ENCODE peak calls at places on chromosomes 11 and 22, in five cellular contexts. D is cardiac muscle cell, N is A549, T is tibial nerve, L is uterus. C is an unnamed sample.
A peak's percentile ranks its signal among the peaks of the same experiment; 100 is the strongest.

GRCh38 chr11:12144306-12145174 is 34.1 kb downstream of the MICAL2 start:
- DNase-seq in D (no peak), N (no peak), T (no peak), L (peak; percentile 57), C (no peak)

GRCh38 chr11:45155627-45156180 is 9.3 kb downstream of the PRDM11 start:
- DNase-seq in D (no peak), N (no peak), T (no peak), L (no peak), C (no peak)

GRCh38 chr11:17743808-17744119 is 9.2 kb downstream of the KCNC1 start:
- DNase-seq in D (peak; percentile 21), N (no peak), T (no peak), L (no peak), C (no peak)

GRCh38 chr22:44472583-44472982 is 25.4 kb downstream of the RTL6 start:
- DNase-seq in D (peak; percentile 86), N (no peak), T (no peak), L (no peak), C (no peak)

GRCh38 chr11:8689726-8690255 is 7.2 kb downstream of the RPL27A start:
- DNase-seq in D (no peak), N (no peak), T (no peak), L (no peak), C (no peak)

GRCh38 chr22:25131198-25131887 is 68.3 kb upstream of the CRYBB3 start:
- DNase-seq in D (no peak), N (no peak), T (no peak), L (no peak), C (no peak)

GRCh38 chr22:20298803-20299735 is 20.8 kb downstream of the DGCR6L start:
- DNase-seq in D (peak; percentile 89), N (peak; percentile 84), T (peak; percentile 56), L (peak; percentile 80), C (peak; percentile 86)

GRCh38 chr11:72813740-72814138 is 472 bp upstream of the ATG16L2 start:
- DNase-seq in D (peak; percentile 83), N (peak; percentile 89), T (peak; percentile 56), L (peak; percentile 74), C (peak; percentile 88)

GRCh38 chr22:31346733-31347250 is 646 bp upstream of the PATZ1 start:
- DNase-seq in D (peak; percentile 69), N (peak; percentile 50), T (peak; percentile 24), L (peak; percentile 59), C (peak; percentile 91)

GRCh38 chr11:30635401-30635989 is 49.3 kb upstream of the MPPED2 start:
- DNase-seq in D (peak; percentile 0), N (no peak), T (no peak), L (no peak), C (no peak)
- H3K4me3 ChIP-seq in D (peak overlapping the region; percentile 7), N (no peak overlapping the region), T (no peak overlapping the region), L (no peak overlapping the region), C (no peak overlapping the region)

GRCh38 chr11:1706634-1707400 is 9.8 kb downstream of the KRTAP5-6 start:
- DNase-seq in D (peak; percentile 8), N (peak; percentile 67), T (no peak), L (no peak), C (peak; percentile 20)
- TF ChIP-seq CTCF in D (peak; percentile 17), N (peak; percentile 51), T (no peak), L (no peak), C (no peak)

GRCh38 chr22:50621491-50621880 is 6.5 kb downstream of the ARSA start:
- DNase-seq in D (no peak), N (no peak), T (no peak), L (no peak), C (peak; percentile 85)
- H3K4me3 ChIP-seq in D (peak overlapping the region; percentile 8), N (peak overlapping the region; percentile 43), T (no peak overlapping the region), L (no peak overlapping the region), C (peak overlapping the region; percentile 50)

DNA sequence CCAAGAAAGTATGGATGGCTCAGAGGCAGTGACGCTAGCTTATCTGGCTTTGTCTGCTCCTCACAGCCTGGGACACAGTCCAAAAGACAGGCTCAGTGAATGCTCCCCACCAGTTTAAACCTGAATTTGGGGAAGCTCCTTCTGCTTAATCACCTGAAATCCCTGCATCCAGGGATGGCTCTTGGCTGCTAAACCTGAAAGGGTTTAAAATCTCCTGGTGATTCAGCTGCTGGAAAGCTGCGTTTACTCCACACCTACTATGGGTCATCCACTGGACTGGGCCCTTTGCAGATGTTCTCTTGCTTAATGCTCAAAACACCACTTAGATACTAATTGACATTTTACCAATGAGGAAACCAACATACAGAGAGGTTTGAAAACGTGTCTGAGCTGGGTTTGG is 302.0 kb upstream of the NARS2 start:
- DNase-seq in D (no peak), N (no peak), T (no peak), L (no peak), C (no peak)
- TF ChIP-seq CTCF in D (no peak), N (no peak), T (no peak), L (no peak), C (no peak)

GRCh38 chr11:117229411-117229810 is 2.5 kb downstream of the PCSK7 start:
- DNase-seq in D (no peak), N (no peak), T (no peak), L (no peak), C (no peak)
- H3K4me3 ChIP-seq in D (no peak overlapping the region), N (no peak overlapping the region), T (no peak overlapping the region), L (no peak overlapping the region), C (no peak overlapping the region)